ENCODE peak calls at places on chromosomes 4 and X, in ten cellular contexts. J is A549, G is stomach, T is ovary, Z is lower leg skin, H is breast epithelium, O is esophagus squamous epithelium, Y is HCT116, M is tibial nerve, D is vagina. L is an unnamed sample.
A peak's percentile ranks its signal among the peaks of the same experiment; 100 is the strongest.

GRCh38 chr4:154741877-154742851 is 1.6 kb upstream of the LRAT start:
- DNase-seq in J (no peak), G (no peak), T (no peak), Z (no peak), H (no peak), O (no peak), Y (no peak), M (no peak), D (no peak), L (no peak)

GRCh38 chrX:126552313-126553022 is at the start of gene DCAF12L1:
- DNase-seq in J (no peak), G (peak; percentile 30), T (peak; percentile 47), Z (no peak), H (no peak), O (no peak), Y (no peak), M (no peak), D (no peak), L (no peak)

GRCh38 chr4:173415092-173415491 is 16.2 kb upstream of the SCRG1 start:
- DNase-seq in J (no peak), G (no peak), T (no peak), Z (no peak), H (no peak), O (no peak), Y (no peak), M (no peak), D (no peak), L (no peak)

GRCh38 chr4:7361256-7361655 is 73.5 kb downstream of the PSAPL1 start:
- DNase-seq in J (no peak), G (no peak), T (peak; percentile 70), Z (no peak), H (no peak), O (no peak), Y (no peak), M (no peak), D (no peak), L (no peak)

GRCh38 chr4:182875471-182875870 is 41.7 kb downstream of the DCTD start:
- DNase-seq in J (no peak), G (no peak), T (no peak), Z (no peak), H (no peak), O (no peak), Y (no peak), M (no peak), D (no peak), L (no peak)

GRCh38 chrX:21855937-21856415 is at the start of gene YY2:
- DNase-seq in J (no peak), G (no peak), T (no peak), Z (no peak), H (no peak), O (no peak), Y (no peak), M (no peak), D (no peak), L (no peak)

GRCh38 chr4:177681902-177682301 is 239.7 kb upstream of the AGA start:
- DNase-seq in J (no peak), G (no peak), T (no peak), Z (no peak), H (no peak), O (no peak), Y (no peak), M (no peak), D (no peak), L (no peak)

GRCh38 chrX:51891821-51892551 is 1.4 kb upstream of the MAGED1 start:
- DNase-seq in J (no peak), G (no peak), T (no peak), Z (peak; percentile 61), H (no peak), O (no peak), Y (no peak), M (peak; percentile 24), D (no peak), L (peak; percentile 71)

GRCh38 chrX:78923198-78924015 is 21.8 kb upstream of the P2RY10 start:
- DNase-seq in J (no peak), G (no peak), T (no peak), Z (no peak), H (no peak), O (no peak), Y (no peak), M (no peak), D (no peak), L (no peak)

GRCh38 chrX:147899715-147900114 is 12.0 kb upstream of the FMR1 start:
- DNase-seq in J (no peak), G (no peak), T (no peak), Z (no peak), H (no peak), O (no peak), Y (no peak), M (no peak), D (no peak), L (no peak)

GRCh38 chr4:98166025-98166730 is 22.9 kb upstream of the STPG2 start:
- DNase-seq in J (peak; percentile 20), G (peak; percentile 86), T (no peak), Z (no peak), H (peak; percentile 85), O (no peak), Y (peak; percentile 41), M (no peak), D (no peak), L (peak; percentile 81)

DNA sequence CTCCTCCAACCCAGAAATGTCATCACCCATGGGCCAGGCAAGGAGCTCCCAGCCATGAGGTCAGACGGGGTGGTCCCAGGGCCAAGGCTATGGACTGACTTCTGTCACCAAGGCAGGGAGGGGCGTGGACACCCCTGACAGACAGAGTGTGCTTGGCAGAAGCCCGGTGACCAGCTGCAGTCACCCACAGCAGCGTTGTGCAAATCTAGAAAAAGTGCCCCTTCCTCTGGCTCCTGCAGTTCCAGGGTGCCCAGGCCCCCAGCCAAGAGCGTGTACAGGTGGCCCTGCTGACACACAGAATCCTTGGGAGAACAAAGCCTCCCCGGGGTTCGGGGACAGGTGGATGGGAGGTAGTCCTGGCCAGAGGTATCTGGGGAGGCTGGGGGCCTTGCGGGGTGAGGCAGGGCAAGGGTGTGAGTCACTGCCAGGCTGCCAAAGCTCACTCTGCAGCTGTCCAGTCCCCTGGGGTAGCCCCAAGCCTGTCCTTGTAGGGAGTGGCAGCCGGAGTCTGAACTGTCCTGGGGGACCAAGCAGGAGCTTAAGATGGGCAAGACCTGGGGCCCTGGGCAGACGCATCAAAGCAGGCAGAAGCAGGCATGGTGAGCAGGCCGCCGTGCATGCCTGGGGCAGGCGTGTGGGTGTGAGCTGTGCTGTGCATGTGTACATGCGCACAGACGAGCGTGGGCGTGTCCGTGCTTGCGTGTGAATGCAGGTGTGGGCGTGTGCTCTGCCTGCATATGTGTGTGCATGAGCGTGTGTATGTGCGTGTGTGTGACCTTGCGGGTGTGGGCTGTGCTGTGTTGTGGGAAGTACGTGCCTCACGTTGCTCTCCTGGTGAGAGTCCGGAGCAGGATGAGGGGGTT is 3.3 kb downstream of the MYL5 start:
- DNase-seq in J (no peak), G (peak; percentile 40), T (no peak), Z (no peak), H (no peak), O (no peak), Y (peak; percentile 45), M (no peak), D (no peak), L (peak; percentile 69)
- TF ChIP-seq POLR2A in J (peak; percentile 20), G (no peak), T (no peak), Z (no peak), H (no peak), O (no peak), Y (no peak), M (no peak), D (no peak), L (no peak)

GRCh38 chr4:184246426-184246825 is 28.8 kb upstream of the ENPP6 start:
- DNase-seq in J (no peak), G (no peak), T (no peak), Z (no peak), H (no peak), O (no peak), Y (no peak), M (no peak), D (peak; percentile 58), L (no peak)
- TF ChIP-seq CTCF in J (no peak), G (no peak), T (no peak), Z (no peak), H (no peak), O (no peak), Y (no peak), M (no peak), D (no peak), L (no peak)

DNA sequence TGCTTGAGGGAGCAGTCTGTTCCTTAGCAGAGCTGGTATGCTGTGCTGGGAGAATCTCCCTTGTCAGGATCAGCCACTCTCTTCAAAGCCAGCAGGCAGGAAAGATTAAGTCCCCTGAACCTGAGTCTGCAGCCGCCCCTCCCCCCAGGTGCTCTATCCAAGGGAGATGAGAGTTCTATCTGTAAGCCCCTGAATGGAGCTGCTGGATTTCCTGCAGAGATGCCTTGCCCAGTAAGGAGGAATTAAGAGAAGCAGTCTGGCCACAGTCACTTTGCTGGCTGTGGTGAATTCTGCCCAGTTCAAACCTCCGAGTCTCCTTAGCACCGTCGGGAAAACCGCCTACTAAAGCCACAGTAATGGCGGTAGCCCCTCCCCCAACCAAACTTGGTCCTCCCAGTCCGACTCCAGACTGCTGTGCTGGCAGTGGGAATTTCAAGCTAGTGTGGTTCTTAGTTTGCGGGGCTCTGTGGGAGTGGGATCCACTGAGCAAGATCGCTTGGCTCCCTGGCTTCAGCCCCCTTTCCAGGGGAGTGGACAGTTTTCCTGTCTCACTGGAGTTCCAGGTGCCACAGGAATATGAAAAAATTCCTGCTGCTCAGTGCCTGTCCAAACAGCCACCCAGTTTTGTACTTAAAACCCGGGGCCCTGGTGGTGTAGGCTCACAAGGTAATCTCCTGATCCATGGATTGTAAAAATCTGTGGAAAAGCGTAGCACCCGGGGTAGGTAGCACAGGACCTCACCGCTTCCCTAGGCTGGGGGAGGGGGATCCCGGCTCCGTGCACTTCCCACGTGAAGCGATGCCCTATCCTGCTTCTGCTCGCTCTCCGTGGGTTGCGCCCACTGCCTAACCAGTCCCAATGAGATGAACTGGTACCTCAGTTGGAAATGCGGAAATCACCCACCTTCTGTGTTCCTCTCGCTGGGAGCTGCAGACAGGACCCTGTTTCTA is 38.0 kb downstream of the RAB28 start:
- DNase-seq in J (no peak), G (no peak), T (no peak), Z (no peak), H (no peak), O (no peak), Y (no peak), M (no peak), D (no peak), L (no peak)
- H3K4me3 ChIP-seq in J (no peak overlapping the region), G (no peak overlapping the region), T (no peak overlapping the region), Z (no peak overlapping the region), H (no peak overlapping the region), O (no peak overlapping the region), Y (no peak overlapping the region), M (no peak overlapping the region), D (no peak overlapping the region), L (no peak overlapping the region)

DNA sequence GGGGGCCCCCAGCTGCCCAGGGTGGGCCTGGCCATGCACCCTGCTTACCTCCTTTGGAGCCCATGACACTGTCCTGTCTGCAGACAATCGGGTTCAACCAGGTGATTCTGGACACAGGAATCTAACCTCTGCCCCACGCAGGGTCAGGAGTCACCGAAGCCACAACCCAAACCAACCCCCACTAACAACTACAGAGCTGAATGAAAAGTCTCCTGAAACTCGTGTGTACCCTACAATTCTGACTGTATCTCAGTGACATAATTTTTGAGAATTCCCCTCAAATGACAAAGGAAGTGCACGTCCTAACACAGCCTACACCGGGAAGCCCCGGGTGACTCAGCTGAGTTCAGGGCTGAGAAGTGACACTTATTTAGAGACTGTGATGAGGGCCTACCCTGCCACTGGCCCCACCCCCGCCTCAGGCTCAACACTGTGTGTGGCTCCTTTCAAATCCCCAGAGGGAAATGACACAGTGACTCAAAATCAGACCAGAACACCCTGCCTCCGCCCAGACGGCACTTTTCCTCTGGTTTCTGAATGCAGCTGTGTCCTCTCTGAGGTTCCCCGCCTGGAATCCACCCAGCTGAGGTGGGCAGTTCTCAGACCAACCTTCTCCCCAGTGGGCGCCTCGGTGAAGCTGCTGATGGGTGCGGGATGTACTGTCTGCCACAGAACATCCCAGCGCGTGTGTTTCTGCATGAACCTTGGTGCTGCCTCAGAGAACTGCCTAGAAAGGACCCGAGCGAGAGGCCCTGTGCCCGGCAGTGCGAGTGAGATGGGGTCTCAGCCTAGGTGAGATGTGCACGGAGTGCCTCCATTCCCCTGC is 9.9 kb downstream of the TNIP2 start:
- DNase-seq in J (peak; percentile 36), G (peak; percentile 44), T (no peak), Z (peak; percentile 58), H (no peak), O (peak; percentile 55), Y (no peak), M (no peak), D (no peak), L (peak; percentile 83)
- TF ChIP-seq POLR2A in J (no peak), G (no peak), T (no peak), Z (no peak), H (no peak), O (no peak), Y (no peak), M (no peak), D (no peak), L (no peak)